ENCODE peak calls at places on chromosomes 16 and 17, in four cellular contexts. P is GM10248, G is astrocyte of the spinal cord, I is SK-N-SH. N is an unnamed sample.

GRCh38 chr17:76789235-76789788 is 51.4 kb downstream of the MFSD11 start:
- DNase-seq in P (no peak), G (no peak), I (peak; percentile 48), N (no peak)

GRCh38 chr17:58531661-58532554 is 17.5 kb upstream of the MTMR4 start:
- DNase-seq in P (peak; percentile 78), G (no peak), I (peak; percentile 95), N (peak; percentile 83)

GRCh38 chr17:69466905-69467630 is 52.6 kb downstream of the MAP2K6 start:
- DNase-seq in P (no peak), G (peak; percentile 72), I (peak; percentile 50), N (no peak)

GRCh38 chr17:68580236-68580903 is 20.8 kb downstream of the FAM20A start:
- DNase-seq in P (no peak), G (peak; percentile 29), I (no peak), N (no peak)

GRCh38 chr17:33328129-33328528 is 35.0 kb upstream of the ASIC2 start:
- DNase-seq in P (no peak), G (no peak), I (no peak), N (no peak)

GRCh38 chr16:75095204-75095621 is 21.4 kb downstream of the LDHD start:
- DNase-seq in P (no peak), G (no peak), I (no peak), N (peak; percentile 47)

GRCh38 chr16:1121601-1122000 is 25.6 kb upstream of the C1QTNF8 start:
- DNase-seq in P (no peak), G (no peak), I (no peak), N (no peak)

GRCh38 chr16:89924298-89924924 is 1.3 kb downstream of the TUBB3 start:
- DNase-seq in P (no peak), G (peak; percentile 42), I (peak; percentile 67), N (no peak)

GRCh38 chr17:42608692-42609181 is 437 bp downstream of the RETREG3 start:
- DNase-seq in P (no peak), G (peak; percentile 12), I (no peak), N (no peak)

DNA sequence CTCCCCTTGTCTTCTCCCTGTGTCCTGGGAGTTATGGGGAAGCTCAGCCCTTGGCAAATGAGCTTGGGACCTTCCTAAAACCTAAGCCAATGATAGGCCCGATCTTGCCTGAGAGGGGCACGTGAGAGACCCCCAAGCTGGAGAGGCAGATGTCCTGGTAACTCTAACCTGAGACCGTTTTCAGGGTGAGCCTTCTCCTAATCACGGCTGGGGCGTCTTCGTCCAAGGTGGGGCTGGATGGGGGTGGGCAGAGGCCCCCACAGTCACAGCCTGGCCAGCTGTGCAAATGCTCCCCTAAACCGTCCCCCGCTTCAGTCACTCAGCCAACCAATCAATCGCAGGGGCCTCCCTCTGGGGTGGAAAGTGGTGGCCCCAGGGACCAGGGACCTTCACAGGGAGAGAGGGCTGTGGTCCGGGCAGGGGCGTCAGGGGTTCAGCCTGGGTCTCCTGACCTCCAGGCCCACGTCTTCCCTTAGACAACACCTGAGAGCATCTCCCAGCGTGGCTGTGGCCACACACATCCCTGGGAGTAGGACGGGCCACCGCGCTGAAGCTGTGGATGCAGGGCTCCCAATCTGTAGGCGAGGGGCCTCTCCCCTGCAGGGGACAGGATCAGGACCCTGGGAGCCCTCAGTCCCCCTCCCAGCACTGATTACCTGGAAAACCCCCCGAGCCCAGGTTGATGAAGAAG is 30.6 kb downstream of the ACTG1 start:
- DNase-seq in P (no peak), G (no peak), I (no peak), N (no peak)
- TF ChIP-seq CTCF in P (no peak), G (no peak), I (no peak), N (no peak)

DNA sequence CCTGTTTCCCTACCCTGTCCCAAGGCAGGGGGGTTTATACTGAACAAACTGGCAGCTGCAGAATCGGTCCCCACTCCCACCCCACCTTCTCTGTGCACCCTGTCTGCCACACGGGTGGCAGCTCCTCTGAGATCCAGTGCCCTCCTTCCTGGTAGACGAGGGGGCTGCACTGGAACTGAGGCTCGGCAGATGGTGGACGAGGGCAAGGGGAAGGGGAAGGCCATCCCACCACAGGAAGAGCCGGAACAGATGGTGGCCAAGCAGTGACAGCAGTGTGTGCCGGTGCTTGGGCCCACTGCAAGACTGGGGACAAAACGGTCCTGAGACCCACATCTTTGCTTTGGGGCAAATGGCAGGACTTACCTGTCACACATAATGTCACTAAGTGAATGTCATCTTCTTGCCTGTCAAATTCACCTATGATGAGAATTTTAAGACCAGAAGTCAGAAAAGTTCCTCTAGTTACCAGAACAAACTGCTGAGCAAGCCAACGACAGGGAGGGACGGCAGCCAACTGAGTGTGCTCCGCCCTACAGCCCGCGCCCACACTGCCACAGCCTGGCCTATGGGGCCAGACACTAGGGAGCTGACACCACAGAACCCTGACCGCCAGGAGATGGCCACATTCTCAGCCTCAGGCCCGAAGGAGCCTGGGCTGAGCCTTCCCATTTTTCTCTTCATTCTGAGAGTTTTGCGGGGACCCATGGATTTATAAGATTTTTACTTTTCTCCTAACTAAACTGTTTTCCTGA is 14.4 kb downstream of the NTAN1 start:
- DNase-seq in P (no peak), G (peak; percentile 22), I (no peak), N (no peak)
- TF ChIP-seq CTCF in P (no peak), G (no peak), I (no peak), N (no peak)

GRCh38 chr16:27355610-27356009 is 41.8 kb downstream of the IL4R start:
- DNase-seq in P (no peak), G (no peak), I (no peak), N (no peak)
- TF ChIP-seq CTCF in P (peak; percentile 29), G (peak; percentile 52), I (peak; percentile 50), N (peak; percentile 7)

GRCh38 chr17:45020354-45021138 is 30.9 kb downstream of the DCAKD start:
- DNase-seq in P (no peak), G (peak; percentile 53), I (no peak), N (no peak)
- TF ChIP-seq CTCF in P (no peak), G (no peak), I (no peak), N (no peak)

GRCh38 chr17:75693500-75694481 is 26.7 kb downstream of the SAP30BP start:
- DNase-seq in P (no peak), G (peak; percentile 94), I (peak; percentile 85), N (no peak)

GRCh38 chr17:75695830-75696271 is 25.4 kb upstream of the ITGB4 start:
- DNase-seq in P (no peak), G (no peak), I (no peak), N (no peak)

GRCh38 chr17:75695141-75695829 is 26.0 kb upstream of the ITGB4 start:
- DNase-seq in P (no peak), G (peak; percentile 52), I (no peak), N (no peak)

GRCh38 chr17:75692976-75693375 is 25.8 kb downstream of the SAP30BP start:
- DNase-seq in P (no peak), G (no peak), I (no peak), N (no peak)

DNA sequence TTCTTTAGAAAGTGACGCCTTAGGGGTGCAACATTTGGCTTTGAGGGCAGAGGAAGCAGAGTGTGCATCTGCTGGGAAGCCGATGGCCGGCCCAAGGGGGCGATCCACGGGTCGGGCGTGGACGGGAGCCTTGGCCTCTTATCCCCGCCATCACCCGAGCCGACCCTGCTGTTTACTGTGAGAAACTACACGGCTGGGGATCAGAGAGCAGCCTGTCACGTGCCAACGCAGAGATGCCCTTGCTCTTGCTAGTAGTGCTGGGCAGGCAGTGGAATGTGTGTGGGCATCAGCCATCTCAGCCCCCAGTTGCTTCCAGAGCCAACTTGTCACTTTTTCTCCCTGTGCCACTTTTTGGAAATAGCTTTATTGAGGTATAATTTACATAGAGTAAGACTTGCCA is 26.7 kb upstream of the ITGB4 start:
- DNase-seq in P (no peak), G (no peak), I (no peak), N (no peak)
- TF ChIP-seq CTCF in P (no peak), G (no peak), I (no peak), N (no peak)